ENCODE peak calls at places on chromosomes 4 and X, in eight cellular contexts. One of them, this sample, is unnamed.

GRCh38 chr4:37717575-37717974 is 31.4 kb upstream of the RELL1 start:
- DNase-seq in lower lobe of right lung: no peak
- DNase-seq in psoas muscle: no peak
- DNase-seq in neural progenitor cell: no peak
- DNase-seq in endodermal cell: no peak
- DNase-seq in heart left ventricle: no peak
- DNase-seq in tibial nerve: no peak
- DNase-seq in mammary epithelial cell: peak; percentile 79
- DNase-seq in this sample: no peak

GRCh38 chr4:46274717-46275116 is 115.2 kb downstream of the GABRA2 start:
- DNase-seq in lower lobe of right lung: no peak
- DNase-seq in psoas muscle: no peak
- DNase-seq in neural progenitor cell: peak; percentile 16
- DNase-seq in endodermal cell: no peak
- DNase-seq in heart left ventricle: no peak
- DNase-seq in tibial nerve: no peak
- DNase-seq in mammary epithelial cell: peak; percentile 1
- DNase-seq in this sample: no peak

GRCh38 chr4:165709526-165709925 is 163.5 kb upstream of the TLL1 start:
- DNase-seq in lower lobe of right lung: no peak
- DNase-seq in psoas muscle: no peak
- DNase-seq in neural progenitor cell: no peak
- DNase-seq in endodermal cell: peak; percentile 65
- DNase-seq in heart left ventricle: no peak
- DNase-seq in tibial nerve: no peak
- DNase-seq in mammary epithelial cell: no peak
- DNase-seq in this sample: no peak

GRCh38 chr4:125316781-125317525 is 2.2 kb downstream of the FAT4 start:
- DNase-seq in lower lobe of right lung: peak; percentile 55
- DNase-seq in psoas muscle: peak; percentile 41
- DNase-seq in neural progenitor cell: peak; percentile 66
- DNase-seq in endodermal cell: peak; percentile 81
- DNase-seq in heart left ventricle: peak; percentile 57
- DNase-seq in tibial nerve: peak; percentile 18
- DNase-seq in mammary epithelial cell: peak; percentile 22
- DNase-seq in this sample: peak; percentile 40

GRCh38 chrX:7215842-7216241 is 67.9 kb upstream of the PUDP start:
- DNase-seq in lower lobe of right lung: no peak
- DNase-seq in psoas muscle: no peak
- DNase-seq in neural progenitor cell: no peak
- DNase-seq in endodermal cell: no peak
- DNase-seq in heart left ventricle: no peak
- DNase-seq in tibial nerve: no peak
- DNase-seq in mammary epithelial cell: no peak
- DNase-seq in this sample: no peak

GRCh38 chr4:89434364-89434988 is 126.9 kb upstream of the GPRIN3 start:
- DNase-seq in lower lobe of right lung: no peak
- DNase-seq in psoas muscle: no peak
- DNase-seq in neural progenitor cell: peak; percentile 29
- DNase-seq in endodermal cell: no peak
- DNase-seq in heart left ventricle: no peak
- DNase-seq in tibial nerve: no peak
- DNase-seq in mammary epithelial cell: peak; percentile 24
- DNase-seq in this sample: no peak

GRCh38 chr4:15354790-15355418 is 72.9 kb upstream of the C1QTNF7 start:
- DNase-seq in lower lobe of right lung: no peak
- DNase-seq in psoas muscle: peak; percentile 16
- DNase-seq in neural progenitor cell: no peak
- DNase-seq in endodermal cell: no peak
- DNase-seq in heart left ventricle: no peak
- DNase-seq in tibial nerve: peak; percentile 38
- DNase-seq in mammary epithelial cell: no peak
- DNase-seq in this sample: no peak

GRCh38 chr4:123505457-123506310 is 109.1 kb downstream of the SPRY1 start:
- DNase-seq in lower lobe of right lung: peak; percentile 77
- DNase-seq in psoas muscle: peak; percentile 67
- DNase-seq in neural progenitor cell: peak; percentile 90
- DNase-seq in endodermal cell: peak; percentile 98
- DNase-seq in heart left ventricle: peak; percentile 60
- DNase-seq in tibial nerve: peak; percentile 11
- DNase-seq in mammary epithelial cell: no peak
- DNase-seq in this sample: peak; percentile 67

GRCh38 chr4:15104825-15105224 is 102.5 kb downstream of the CPEB2 start:
- DNase-seq in lower lobe of right lung: no peak
- DNase-seq in psoas muscle: no peak
- DNase-seq in neural progenitor cell: no peak
- DNase-seq in endodermal cell: no peak
- DNase-seq in heart left ventricle: no peak
- DNase-seq in tibial nerve: no peak
- DNase-seq in mammary epithelial cell: no peak
- DNase-seq in this sample: no peak

GRCh38 chr4:74661427-74662171 is 132.7 kb downstream of the BTC start:
- DNase-seq in lower lobe of right lung: no peak
- DNase-seq in psoas muscle: no peak
- DNase-seq in neural progenitor cell: no peak
- DNase-seq in endodermal cell: no peak
- DNase-seq in heart left ventricle: no peak
- DNase-seq in tibial nerve: no peak
- DNase-seq in mammary epithelial cell: peak; percentile 72
- DNase-seq in this sample: no peak

DNA sequence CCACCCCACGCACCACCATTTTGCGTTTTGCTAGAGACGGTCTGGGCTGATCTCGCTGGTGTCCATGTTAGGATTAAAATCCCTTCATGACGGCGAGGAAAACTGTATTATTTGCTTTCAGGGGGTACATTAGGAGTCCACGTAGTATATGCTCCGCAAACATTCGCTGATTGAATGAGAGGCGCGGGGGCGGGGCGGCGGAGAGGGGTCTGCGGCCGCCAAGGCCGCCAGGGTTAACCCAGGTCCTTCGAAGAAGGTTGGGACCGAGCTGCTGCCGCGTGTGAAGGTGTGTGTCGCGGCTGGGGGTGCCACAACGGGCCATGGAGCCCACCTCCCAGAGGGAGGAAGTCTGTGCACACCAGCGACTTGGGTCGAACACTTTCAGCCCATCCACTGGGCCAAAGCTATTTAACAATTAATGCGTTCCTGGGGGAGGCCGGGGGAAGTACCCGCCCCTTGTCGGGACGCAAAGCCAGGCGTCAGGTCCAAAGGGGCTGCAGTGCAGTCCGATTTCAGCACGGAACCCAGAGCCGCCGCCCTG is 6.4 kb upstream of the PITX2 start:
- DNase-seq in lower lobe of right lung: no peak
- DNase-seq in psoas muscle: no peak
- DNase-seq in neural progenitor cell: peak; percentile 54
- DNase-seq in endodermal cell: peak; percentile 79
- DNase-seq in heart left ventricle: no peak
- DNase-seq in tibial nerve: no peak
- DNase-seq in mammary epithelial cell: no peak
- DNase-seq in this sample: no peak
- H3K4me1 ChIP-seq in lower lobe of right lung: peaks cover 16% of the 10 kb centered on the region
- H3K4me1 ChIP-seq in psoas muscle: peaks cover 15% of the 10 kb centered on the region
- H3K4me1 ChIP-seq in neural progenitor cell: peaks cover 42% of the 10 kb centered on the region
- H3K4me1 ChIP-seq in endodermal cell: peaks cover 19% of the 10 kb centered on the region
- H3K4me1 ChIP-seq in heart left ventricle: peaks cover 7% of the 10 kb centered on the region
- H3K4me1 ChIP-seq in tibial nerve: peaks cover 12% of the 10 kb centered on the region
- H3K4me1 ChIP-seq in mammary epithelial cell: peaks cover 11% of the 10 kb centered on the region
- H3K4me1 ChIP-seq in this sample: peaks cover 30% of the 10 kb centered on the region

DNA sequence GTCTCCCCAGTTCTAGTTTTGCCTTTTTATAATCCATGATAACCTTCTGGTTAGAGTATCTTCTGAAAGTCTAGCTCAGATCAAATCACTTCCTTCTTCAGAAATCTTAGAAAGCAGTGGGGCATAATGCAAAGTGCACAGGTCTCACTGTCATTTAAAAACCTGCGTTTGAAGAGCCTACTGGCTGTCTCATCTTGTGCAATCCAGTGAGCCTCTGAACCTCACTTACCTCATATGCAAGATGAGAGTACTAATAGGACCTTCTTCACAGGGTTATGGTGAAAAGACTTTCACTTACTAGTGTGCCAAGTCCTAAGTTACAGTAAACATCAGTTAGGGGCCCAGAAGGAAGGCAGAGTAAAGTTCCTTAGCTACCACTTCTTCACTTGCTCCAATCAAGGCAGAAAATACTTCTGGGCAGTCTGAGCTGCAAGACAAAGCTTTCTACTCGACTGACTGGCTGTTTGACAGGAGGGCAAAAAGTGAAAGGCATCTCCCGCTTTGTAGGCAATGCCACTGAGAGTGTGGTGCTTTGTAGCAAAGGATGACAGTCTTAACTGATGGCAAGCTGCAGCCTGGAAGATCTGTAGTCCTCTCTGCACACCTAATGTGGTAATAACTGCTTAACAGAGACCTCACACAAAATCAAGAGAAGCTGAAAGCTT is 131.2 kb downstream of the ENOX2 start:
- DNase-seq in lower lobe of right lung: no peak
- DNase-seq in psoas muscle: no peak
- DNase-seq in neural progenitor cell: no peak
- DNase-seq in endodermal cell: no peak
- DNase-seq in heart left ventricle: no peak
- DNase-seq in tibial nerve: no peak
- DNase-seq in mammary epithelial cell: no peak
- DNase-seq in this sample: no peak
- H3K27ac ChIP-seq in lower lobe of right lung: no peak overlapping the region
- H3K27ac ChIP-seq in psoas muscle: peak overlapping the region; percentile 70
- H3K27ac ChIP-seq in neural progenitor cell: no peak overlapping the region
- H3K27ac ChIP-seq in endodermal cell: no peak overlapping the region
- H3K27ac ChIP-seq in heart left ventricle: no peak overlapping the region
- H3K27ac ChIP-seq in tibial nerve: no peak overlapping the region
- H3K27ac ChIP-seq in mammary epithelial cell: no peak overlapping the region
- H3K27ac ChIP-seq in this sample: no peak overlapping the region

GRCh38 chr4:6271701-6272465 is 2.2 kb downstream of the WFS1 start:
- DNase-seq in lower lobe of right lung: peak; percentile 87
- DNase-seq in psoas muscle: no peak
- DNase-seq in neural progenitor cell: no peak
- DNase-seq in endodermal cell: no peak
- DNase-seq in heart left ventricle: peak; percentile 65
- DNase-seq in tibial nerve: no peak
- DNase-seq in mammary epithelial cell: no peak
- DNase-seq in this sample: peak; percentile 71
- TF ChIP-seq CTCF in lower lobe of right lung: no peak
- TF ChIP-seq CTCF in psoas muscle: no peak
- TF ChIP-seq CTCF in neural progenitor cell: no peak
- TF ChIP-seq CTCF in endodermal cell: no peak
- TF ChIP-seq CTCF in heart left ventricle: no peak
- TF ChIP-seq CTCF in tibial nerve: no peak
- TF ChIP-seq CTCF in mammary epithelial cell: no peak
- TF ChIP-seq CTCF in this sample: no peak

DNA sequence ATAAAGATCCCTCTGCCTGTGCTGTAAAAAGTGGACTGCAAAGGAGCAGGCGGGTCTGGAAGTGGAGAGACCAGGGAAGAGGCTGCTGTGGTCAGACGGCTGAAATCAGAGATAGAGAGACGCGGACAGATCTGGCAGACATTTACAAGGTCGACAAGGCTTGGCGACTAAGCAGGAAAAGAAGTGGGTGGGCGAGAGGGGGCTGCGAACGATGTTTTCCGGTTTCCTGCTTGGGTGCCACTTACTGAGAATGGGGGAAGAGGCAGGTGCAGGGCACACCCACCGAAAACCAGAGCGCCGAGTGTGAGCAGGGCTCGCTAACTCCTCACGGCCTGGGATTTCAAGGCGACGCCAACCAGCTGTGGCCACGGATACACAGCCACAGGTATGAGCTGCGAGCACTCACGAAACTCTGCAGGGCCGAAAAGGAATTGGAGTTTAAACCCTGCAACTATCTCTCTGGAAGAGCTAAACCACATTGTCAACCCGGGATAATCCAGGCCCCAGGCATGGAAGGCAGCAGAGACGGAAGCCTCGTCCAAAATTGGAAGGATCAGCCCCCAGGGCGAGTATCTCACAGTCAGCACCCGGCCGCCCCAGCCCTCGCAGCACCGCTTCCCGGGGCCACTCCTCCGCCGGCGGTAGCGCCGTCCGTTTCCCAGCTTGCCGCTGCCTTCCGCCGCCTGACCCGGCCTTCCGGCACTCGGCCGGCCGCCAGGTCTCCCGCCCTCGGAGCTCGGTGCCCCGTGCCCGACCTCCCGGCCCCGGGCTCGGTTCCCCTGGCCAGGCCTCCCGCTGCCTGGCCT is 824 bp downstream of the CASP3 start:
- DNase-seq in lower lobe of right lung: peak; percentile 79
- DNase-seq in psoas muscle: peak; percentile 74
- DNase-seq in neural progenitor cell: peak; percentile 69
- DNase-seq in endodermal cell: peak; percentile 75
- DNase-seq in heart left ventricle: peak; percentile 80
- DNase-seq in tibial nerve: peak; percentile 37
- DNase-seq in mammary epithelial cell: peak; percentile 55
- DNase-seq in this sample: peak; percentile 74
- H3K4me1 ChIP-seq in lower lobe of right lung: peaks cover 41% of the 10 kb centered on the region
- H3K4me1 ChIP-seq in psoas muscle: peaks cover 55% of the 10 kb centered on the region
- H3K4me1 ChIP-seq in neural progenitor cell: peaks cover 29% of the 10 kb centered on the region
- H3K4me1 ChIP-seq in endodermal cell: no peaks in the 10 kb centered on the region
- H3K4me1 ChIP-seq in heart left ventricle: peaks cover 28% of the 10 kb centered on the region
- H3K4me1 ChIP-seq in tibial nerve: peaks cover 30% of the 10 kb centered on the region
- H3K4me1 ChIP-seq in mammary epithelial cell: peaks cover 19% of the 10 kb centered on the region
- H3K4me1 ChIP-seq in this sample: peaks cover 71% of the 10 kb centered on the region

DNA sequence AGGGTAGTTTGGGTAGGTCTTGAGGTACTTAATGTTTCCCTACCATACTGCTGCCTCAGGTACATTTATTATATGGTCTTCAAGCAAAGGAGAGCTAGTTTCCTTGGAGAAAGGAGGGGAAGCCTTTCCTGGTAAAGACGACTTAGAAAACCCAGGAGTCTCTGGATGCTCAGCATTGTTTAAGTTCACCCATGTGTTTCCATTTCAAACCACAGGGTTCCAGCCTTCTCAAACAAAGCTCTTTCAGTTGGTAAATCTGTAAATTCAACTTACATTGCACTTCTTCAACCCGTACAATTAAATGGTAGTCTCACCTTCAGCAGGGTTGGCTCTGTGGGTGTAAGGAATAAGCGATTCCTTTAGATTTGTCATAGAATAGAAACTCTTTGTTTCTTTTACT is 111.9 kb upstream of the UNC5C start:
- DNase-seq in lower lobe of right lung: no peak
- DNase-seq in psoas muscle: no peak
- DNase-seq in neural progenitor cell: peak; percentile 62
- DNase-seq in endodermal cell: no peak
- DNase-seq in heart left ventricle: no peak
- DNase-seq in tibial nerve: no peak
- DNase-seq in mammary epithelial cell: no peak
- DNase-seq in this sample: no peak
- H3K27ac ChIP-seq in lower lobe of right lung: no peak overlapping the region
- H3K27ac ChIP-seq in psoas muscle: no peak overlapping the region
- H3K27ac ChIP-seq in neural progenitor cell: no peak overlapping the region
- H3K27ac ChIP-seq in endodermal cell: no peak overlapping the region
- H3K27ac ChIP-seq in heart left ventricle: no peak overlapping the region
- H3K27ac ChIP-seq in tibial nerve: no peak overlapping the region
- H3K27ac ChIP-seq in mammary epithelial cell: no peak overlapping the region
- H3K27ac ChIP-seq in this sample: no peak overlapping the region

This sample was measured in left ventricle myocardium inferior.